ENCODE peak calls at places on chromosomes 5 and 9, in nine cellular contexts. One of them, this sample, is unnamed. For H3K4me1 and H3K36me3, the result is how much of the 10 kb centered on the place peaks cover.

GRCh38 chr9:130042406-130042930 is 521 bp downstream of the FNBP1 start:
- DNase-seq in spleen: peak
- DNase-seq in Panc1: no peak
- DNase-seq in heart left ventricle: peak
- DNase-seq in cardiac muscle cell: peak
- DNase-seq in adrenal gland: peak
- DNase-seq in CD8-positive, alpha-beta memory T cell: peak
- DNase-seq in psoas muscle: peak
- DNase-seq in CD4-positive, alpha-beta memory T cell: no peak
- DNase-seq in this sample: no peak

GRCh38 chr9:135959814-135960213 is 1.4 kb downstream of the UBAC1 start:
- DNase-seq in CD4-positive, alpha-beta memory T cell: no peak
- DNase-seq in heart left ventricle: no peak
- DNase-seq in spleen: no peak
- DNase-seq in Panc1: no peak
- DNase-seq in CD8-positive, alpha-beta memory T cell: no peak
- DNase-seq in adrenal gland: no peak
- DNase-seq in cardiac muscle cell: no peak
- DNase-seq in psoas muscle: no peak
- DNase-seq in this sample: no peak

GRCh38 chr5:123124495-123125171 is 35.6 kb downstream of the PRDM6 start:
- DNase-seq in CD4-positive, alpha-beta memory T cell: no peak
- DNase-seq in adrenal gland: no peak
- DNase-seq in CD8-positive, alpha-beta memory T cell: no peak
- DNase-seq in heart left ventricle: no peak
- DNase-seq in Panc1: no peak
- DNase-seq in spleen: no peak
- DNase-seq in psoas muscle: no peak
- DNase-seq in cardiac muscle cell: peak
- DNase-seq in this sample: no peak

GRCh38 chr9:126440938-126441337 is 114.3 kb downstream of the MVB12B start:
- DNase-seq in CD8-positive, alpha-beta memory T cell: no peak
- DNase-seq in CD4-positive, alpha-beta memory T cell: no peak
- DNase-seq in spleen: no peak
- DNase-seq in Panc1: no peak
- DNase-seq in adrenal gland: no peak
- DNase-seq in heart left ventricle: no peak
- DNase-seq in psoas muscle: no peak
- DNase-seq in cardiac muscle cell: no peak
- DNase-seq in this sample: no peak

GRCh38 chr5:95565280-95565920 is 10.5 kb downstream of the ARSK start:
- DNase-seq in heart left ventricle: no peak
- DNase-seq in spleen: no peak
- DNase-seq in Panc1: no peak
- DNase-seq in psoas muscle: no peak
- DNase-seq in CD8-positive, alpha-beta memory T cell: no peak
- DNase-seq in adrenal gland: no peak
- DNase-seq in CD4-positive, alpha-beta memory T cell: no peak
- DNase-seq in cardiac muscle cell: peak
- DNase-seq in this sample: no peak

GRCh38 chr9:110828148-110828730 is 159.6 kb downstream of the MUSK start:
- DNase-seq in spleen: no peak
- DNase-seq in CD4-positive, alpha-beta memory T cell: no peak
- DNase-seq in CD8-positive, alpha-beta memory T cell: no peak
- DNase-seq in Panc1: no peak
- DNase-seq in adrenal gland: peak
- DNase-seq in cardiac muscle cell: peak
- DNase-seq in psoas muscle: peak
- DNase-seq in heart left ventricle: no peak
- DNase-seq in this sample: no peak

GRCh38 chr5:180035532-180035931 is 36.0 kb downstream of the RNF130 start:
- DNase-seq in CD4-positive, alpha-beta memory T cell: no peak
- DNase-seq in psoas muscle: no peak
- DNase-seq in CD8-positive, alpha-beta memory T cell: no peak
- DNase-seq in spleen: no peak
- DNase-seq in Panc1: no peak
- DNase-seq in cardiac muscle cell: no peak
- DNase-seq in adrenal gland: no peak
- DNase-seq in heart left ventricle: no peak
- DNase-seq in this sample: no peak

GRCh38 chr5:149030838-149031397 is 31.9 kb downstream of the SH3TC2 start:
- DNase-seq in adrenal gland: no peak
- DNase-seq in heart left ventricle: no peak
- DNase-seq in Panc1: no peak
- DNase-seq in spleen: no peak
- DNase-seq in psoas muscle: no peak
- DNase-seq in cardiac muscle cell: no peak
- DNase-seq in CD4-positive, alpha-beta memory T cell: no peak
- DNase-seq in CD8-positive, alpha-beta memory T cell: no peak
- DNase-seq in this sample: no peak

GRCh38 chr5:176542596-176543427 is 5.6 kb upstream of the RNF44 start:
- DNase-seq in adrenal gland: peak
- DNase-seq in CD4-positive, alpha-beta memory T cell: no peak
- DNase-seq in heart left ventricle: no peak
- DNase-seq in cardiac muscle cell: peak
- DNase-seq in CD8-positive, alpha-beta memory T cell: peak
- DNase-seq in Panc1: no peak
- DNase-seq in psoas muscle: no peak
- DNase-seq in spleen: peak
- DNase-seq in this sample: no peak

GRCh38 chr9:135500071-135500524 is 384 bp upstream of the MRPS2 start:
- DNase-seq in cardiac muscle cell: no peak
- DNase-seq in CD8-positive, alpha-beta memory T cell: no peak
- DNase-seq in CD4-positive, alpha-beta memory T cell: peak
- DNase-seq in heart left ventricle: no peak
- DNase-seq in spleen: no peak
- DNase-seq in adrenal gland: no peak
- DNase-seq in psoas muscle: no peak
- DNase-seq in Panc1: no peak
- DNase-seq in this sample: no peak

GRCh38 chr9:88577256-88577655 is 42.3 kb downstream of the NXNL2 start:
- DNase-seq in CD8-positive, alpha-beta memory T cell: no peak
- DNase-seq in heart left ventricle: no peak
- DNase-seq in spleen: no peak
- DNase-seq in cardiac muscle cell: no peak
- DNase-seq in CD4-positive, alpha-beta memory T cell: no peak
- DNase-seq in Panc1: no peak
- DNase-seq in adrenal gland: no peak
- DNase-seq in psoas muscle: no peak
- DNase-seq in this sample: no peak

GRCh38 chr9:88579363-88579715 is 44.4 kb downstream of the NXNL2 start:
- DNase-seq in CD8-positive, alpha-beta memory T cell: no peak
- DNase-seq in spleen: no peak
- DNase-seq in adrenal gland: no peak
- DNase-seq in cardiac muscle cell: no peak
- DNase-seq in psoas muscle: no peak
- DNase-seq in Panc1: no peak
- DNase-seq in heart left ventricle: no peak
- DNase-seq in CD4-positive, alpha-beta memory T cell: no peak
- DNase-seq in this sample: no peak

GRCh38 chr9:88574993-88575392 is 40.0 kb downstream of the NXNL2 start:
- DNase-seq in heart left ventricle: no peak
- DNase-seq in spleen: no peak
- DNase-seq in adrenal gland: no peak
- DNase-seq in cardiac muscle cell: peak
- DNase-seq in CD8-positive, alpha-beta memory T cell: no peak
- DNase-seq in CD4-positive, alpha-beta memory T cell: no peak
- DNase-seq in psoas muscle: no peak
- DNase-seq in Panc1: no peak
- DNase-seq in this sample: no peak

GRCh38 chr9:88578486-88579362 is 43.7 kb downstream of the NXNL2 start:
- DNase-seq in CD4-positive, alpha-beta memory T cell: peak
- DNase-seq in adrenal gland: peak
- DNase-seq in spleen: peak
- DNase-seq in Panc1: peak
- DNase-seq in heart left ventricle: peak
- DNase-seq in cardiac muscle cell: peak
- DNase-seq in psoas muscle: peak
- DNase-seq in CD8-positive, alpha-beta memory T cell: peak
- DNase-seq in this sample: peak

GRCh38 chr9:88577736-88578485 is 42.9 kb downstream of the NXNL2 start:
- DNase-seq in adrenal gland: no peak
- DNase-seq in cardiac muscle cell: no peak
- DNase-seq in spleen: no peak
- DNase-seq in CD4-positive, alpha-beta memory T cell: peak
- DNase-seq in psoas muscle: no peak
- DNase-seq in heart left ventricle: no peak
- DNase-seq in Panc1: no peak
- DNase-seq in CD8-positive, alpha-beta memory T cell: no peak
- DNase-seq in this sample: no peak
- H3K4me1 ChIP-seq in adrenal gland: under half
- H3K4me1 ChIP-seq in cardiac muscle cell: under half
- H3K4me1 ChIP-seq in spleen: under half
- H3K4me1 ChIP-seq in CD4-positive, alpha-beta memory T cell: under half
- H3K4me1 ChIP-seq in psoas muscle: under half
- H3K4me1 ChIP-seq in heart left ventricle: under half
- H3K4me1 ChIP-seq in Panc1: under half
- H3K4me1 ChIP-seq in CD8-positive, alpha-beta memory T cell: under half
- H3K4me1 ChIP-seq in this sample: under half

GRCh38 chr9:97502222-97502983 is 937 bp downstream of the TMOD1 start:
- DNase-seq in psoas muscle: peak
- DNase-seq in spleen: no peak
- DNase-seq in Panc1: no peak
- DNase-seq in heart left ventricle: peak
- DNase-seq in adrenal gland: peak
- DNase-seq in CD8-positive, alpha-beta memory T cell: no peak
- DNase-seq in cardiac muscle cell: no peak
- DNase-seq in CD4-positive, alpha-beta memory T cell: no peak
- DNase-seq in this sample: peak

GRCh38 chr9:97501972-97502221 is 431 bp downstream of the TMOD1 start:
- DNase-seq in CD8-positive, alpha-beta memory T cell: no peak
- DNase-seq in CD4-positive, alpha-beta memory T cell: no peak
- DNase-seq in adrenal gland: no peak
- DNase-seq in spleen: peak
- DNase-seq in heart left ventricle: no peak
- DNase-seq in Panc1: no peak
- DNase-seq in psoas muscle: no peak
- DNase-seq in cardiac muscle cell: no peak
- DNase-seq in this sample: no peak

GRCh38 chr9:97502984-97503861 is 1.8 kb downstream of the TMOD1 start:
- DNase-seq in heart left ventricle: no peak
- DNase-seq in psoas muscle: no peak
- DNase-seq in Panc1: no peak
- DNase-seq in adrenal gland: no peak
- DNase-seq in spleen: no peak
- DNase-seq in CD8-positive, alpha-beta memory T cell: no peak
- DNase-seq in CD4-positive, alpha-beta memory T cell: no peak
- DNase-seq in cardiac muscle cell: no peak
- DNase-seq in this sample: no peak

GRCh38 chr9:97504381-97505216 is 3.1 kb downstream of the TMOD1 start:
- DNase-seq in cardiac muscle cell: no peak
- DNase-seq in heart left ventricle: no peak
- DNase-seq in spleen: no peak
- DNase-seq in psoas muscle: no peak
- DNase-seq in CD8-positive, alpha-beta memory T cell: no peak
- DNase-seq in Panc1: no peak
- DNase-seq in adrenal gland: peak
- DNase-seq in CD4-positive, alpha-beta memory T cell: no peak
- DNase-seq in this sample: no peak

GRCh38 chr9:97503862-97504210 is 2.4 kb downstream of the TMOD1 start:
- DNase-seq in heart left ventricle: no peak
- DNase-seq in spleen: no peak
- DNase-seq in Panc1: no peak
- DNase-seq in psoas muscle: no peak
- DNase-seq in cardiac muscle cell: no peak
- DNase-seq in CD8-positive, alpha-beta memory T cell: no peak
- DNase-seq in CD4-positive, alpha-beta memory T cell: no peak
- DNase-seq in adrenal gland: no peak
- DNase-seq in this sample: no peak
- H3K36me3 ChIP-seq in heart left ventricle: under half
- H3K36me3 ChIP-seq in spleen: under half
- H3K36me3 ChIP-seq in Panc1: under half
- H3K36me3 ChIP-seq in psoas muscle: under half
- H3K36me3 ChIP-seq in cardiac muscle cell: under half
- H3K36me3 ChIP-seq in CD8-positive, alpha-beta memory T cell: under half
- H3K36me3 ChIP-seq in CD4-positive, alpha-beta memory T cell: under half
- H3K36me3 ChIP-seq in adrenal gland: under half
- H3K36me3 ChIP-seq in this sample: under half

DNA sequence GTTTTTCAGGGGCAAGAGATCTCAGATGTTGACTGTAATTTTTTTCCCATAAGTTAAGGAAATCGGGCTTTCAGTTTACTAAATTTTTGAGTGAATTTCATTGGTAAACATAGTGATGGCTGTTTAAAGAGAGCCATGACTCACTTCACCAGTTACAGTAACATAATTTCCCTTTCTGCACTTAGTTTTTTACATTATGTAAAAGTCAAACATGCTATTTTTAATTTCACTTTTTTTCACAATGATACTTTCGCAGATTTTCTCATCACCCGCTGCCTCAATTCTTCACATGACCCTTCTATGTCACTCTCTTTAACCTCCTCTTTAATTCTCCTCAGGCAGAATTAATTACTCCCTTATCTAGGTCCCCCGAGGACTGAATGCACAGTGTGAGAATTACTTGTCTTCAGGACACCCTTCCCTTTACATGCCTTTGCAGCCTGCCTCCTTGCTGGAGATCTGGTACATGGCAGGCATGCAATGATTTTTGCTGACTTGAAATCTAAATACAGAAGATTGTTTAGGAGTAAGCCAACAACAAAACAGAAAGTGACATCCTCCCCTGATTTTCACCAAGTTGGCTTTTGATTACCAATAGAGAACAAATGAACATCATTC is 217.5 kb upstream of the S1PR3 start:
- DNase-seq in CD8-positive, alpha-beta memory T cell: no peak
- DNase-seq in cardiac muscle cell: peak
- DNase-seq in heart left ventricle: no peak
- DNase-seq in adrenal gland: no peak
- DNase-seq in spleen: no peak
- DNase-seq in psoas muscle: no peak
- DNase-seq in Panc1: no peak
- DNase-seq in CD4-positive, alpha-beta memory T cell: no peak
- DNase-seq in this sample: no peak
- H3K4me3 ChIP-seq in CD8-positive, alpha-beta memory T cell: no peak
- H3K4me3 ChIP-seq in cardiac muscle cell: no peak
- H3K4me3 ChIP-seq in heart left ventricle: no peak
- H3K4me3 ChIP-seq in adrenal gland: no peak
- H3K4me3 ChIP-seq in spleen: no peak
- H3K4me3 ChIP-seq in psoas muscle: no peak
- H3K4me3 ChIP-seq in Panc1: no peak
- H3K4me3 ChIP-seq in CD4-positive, alpha-beta memory T cell: no peak
- H3K4me3 ChIP-seq in this sample: no peak

DNA sequence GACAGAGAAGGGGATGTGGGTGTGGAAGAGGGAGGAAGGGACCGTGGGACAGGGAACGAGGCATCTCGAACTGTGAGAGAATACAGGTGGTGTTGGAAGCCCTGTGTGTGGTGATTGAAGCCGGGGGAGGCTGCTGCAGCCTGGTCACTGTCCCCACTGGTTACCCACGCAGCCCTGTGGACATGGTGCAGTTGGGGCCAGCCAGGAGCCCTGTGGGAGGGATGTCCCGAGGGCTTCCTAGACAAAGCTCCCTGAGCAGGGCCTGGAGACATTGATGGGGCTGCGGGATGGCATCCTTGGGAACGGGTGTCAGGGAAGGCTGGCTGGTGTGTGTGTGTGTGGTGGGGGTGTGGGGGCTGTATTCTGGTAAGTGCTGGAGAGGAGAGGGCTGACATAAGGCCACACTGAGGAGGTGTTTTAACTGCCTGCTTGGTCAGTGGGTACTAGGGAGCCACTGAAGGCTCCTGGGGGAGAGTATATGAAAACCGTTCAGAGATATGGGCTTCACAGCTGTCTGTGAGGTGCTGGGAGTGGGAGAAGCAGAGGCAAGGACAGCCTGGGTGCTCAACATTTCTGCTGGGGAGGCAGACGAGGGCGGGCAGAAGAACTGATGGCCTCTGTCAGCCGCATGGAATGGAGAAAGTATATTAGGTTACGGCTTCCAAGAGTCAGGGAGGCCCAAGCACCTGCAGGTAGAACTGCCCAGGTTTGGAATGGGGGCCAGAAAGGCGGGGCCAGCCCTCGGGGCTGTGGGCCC is 20.0 kb downstream of the WNK2 start:
- DNase-seq in heart left ventricle: peak
- DNase-seq in spleen: peak
- DNase-seq in CD4-positive, alpha-beta memory T cell: no peak
- DNase-seq in adrenal gland: no peak
- DNase-seq in Panc1: no peak
- DNase-seq in psoas muscle: no peak
- DNase-seq in CD8-positive, alpha-beta memory T cell: no peak
- DNase-seq in cardiac muscle cell: no peak
- DNase-seq in this sample: no peak
- H3K4me1 ChIP-seq in heart left ventricle: half or more
- H3K4me1 ChIP-seq in spleen: under half
- H3K4me1 ChIP-seq in CD4-positive, alpha-beta memory T cell: under half
- H3K4me1 ChIP-seq in adrenal gland: under half
- H3K4me1 ChIP-seq in Panc1: under half
- H3K4me1 ChIP-seq in psoas muscle: half or more
- H3K4me1 ChIP-seq in CD8-positive, alpha-beta memory T cell: under half
- H3K4me1 ChIP-seq in cardiac muscle cell: half or more
- H3K4me1 ChIP-seq in this sample: under half

This sample was measured in Caco-2.